ENCODE peak calls at places on chromosomes 4 and X, in four cellular contexts. A, S, V and H are unnamed samples.

GRCh38 chr4:99853993-99854392 is 37.4 kb downstream of the DAPP1 start:
- DNase-seq in A (peak), S (no peak), V (no peak), H (no peak)

GRCh38 chr4:55435136-55435535 is 39.4 kb downstream of the TMEM165 start:
- DNase-seq in A (peak), S (no peak), V (peak), H (no peak)

GRCh38 chr4:113565702-113566012 is 195.9 kb downstream of the CAMK2D start:
- DNase-seq in A (no peak), V (no peak), S (no peak), H (no peak)

GRCh38 chrX:132837126-132837525 is 121.3 kb downstream of the HS6ST2 start:
- DNase-seq in V (peak), A (peak), S (no peak), H (no peak)

GRCh38 chrX:48826135-48826875 is at the start of gene ERAS:
- DNase-seq in V (no peak), A (no peak), S (no peak), H (peak)

GRCh38 chr4:143084566-143084965 is 100.2 kb upstream of the USP38 start:
- DNase-seq in V (peak), A (peak), S (no peak), H (no peak)

GRCh38 chr4:9704551-9705332 is 76.7 kb upstream of the DRD5 start:
- DNase-seq in S (no peak), V (no peak), A (no peak), H (no peak)

GRCh38 chr4:140743194-140743931 is 12.8 kb downstream of the TBC1D9 start:
- DNase-seq in S (no peak), A (peak), V (no peak), H (no peak)

GRCh38 chrX:129716507-129716906 is 22.3 kb upstream of the XPNPEP2 start:
- DNase-seq in A (no peak), S (no peak), V (no peak), H (no peak)

GRCh38 chr4:15805583-15806517 is 27.7 kb downstream of the CD38 start:
- DNase-seq in S (no peak), V (peak), A (peak), H (no peak)

GRCh38 chr4:120725639-120726585 is 196.6 kb downstream of the PRDM5 start:
- DNase-seq in A (peak), V (no peak), S (no peak), H (no peak)

GRCh38 chr4:53100801-53101581 is 238.9 kb downstream of the RASL11B start:
- DNase-seq in V (no peak), A (peak), S (no peak), H (no peak)

GRCh38 chrX:68894513-68895338 is 65.9 kb downstream of the EFNB1 start:
- DNase-seq in S (no peak), A (no peak), V (peak), H (no peak)

GRCh38 chr4:126603210-126603609 is 1029.5 kb upstream of the INTU start:
- DNase-seq in S (no peak), V (no peak), A (no peak), H (no peak)

GRCh38 chr4:139331185-139331584 is 28.9 kb upstream of the NDUFC1 start:
- DNase-seq in V (no peak), A (peak), S (no peak), H (no peak)

GRCh38 chrX:85391879-85392238 is 12.4 kb upstream of the POF1B start:
- DNase-seq in A (no peak), S (no peak), V (no peak), H (no peak)

GRCh38 chr4:140497776-140498636 is at the start of gene MGAT4D:
- DNase-seq in S (no peak), V (peak), A (no peak), H (no peak)

GRCh38 chr4:56907009-56907408 is 691 bp upstream of the REST start:
- DNase-seq in V (no peak), S (no peak), A (no peak), H (no peak)

GRCh38 chrX:154751121-154751668 is 318 bp upstream of the GAB3 start:
- DNase-seq in A (no peak), S (no peak), V (no peak), H (peak)

GRCh38 chr4:151475338-151475737 is 66.4 kb downstream of the FHIP1A start:
- DNase-seq in S (no peak), A (no peak), V (no peak), H (no peak)

GRCh38 chr4:20254517-20255250 is 3.0 kb downstream of the SLIT2 start:
- DNase-seq in V (no peak), S (no peak), A (peak), H (no peak)

GRCh38 chrX:150692837-150693781 is at the start of gene MTMR1:
- DNase-seq in V (peak), S (peak), A (no peak), H (no peak)

GRCh38 chr4:153083447-153083921 is 120.8 kb upstream of the TRIM2 start:
- DNase-seq in S (no peak), A (peak), V (peak), H (no peak)